ENCODE peak calls at places on chromosomes 13 and 19, in eight cellular contexts. L is activated CD8-positive, alpha-beta memory T cell treated with anti-CD3 and anti-CD28 coated beads for 48 hours; Z is activated CD4-positive, alpha-beta T cell treated with anti-CD3 and anti-CD28 coated beads, Interleukin-2, amount 50 U/mL, for 1 hour; J is HCT116; F is hepatic stellate cell; A is ovary; S is neural crest cell; G is nephron progenitor cell. D is an unnamed sample.

GRCh38 chr13:45630791-45631190 is 15.3 kb upstream of the ERICH6B start:
- DNase-seq in Z (no peak), F (no peak), G (no peak), J (no peak), L (no peak), S (no peak), A (no peak), D (no peak)

GRCh38 chr13:99854376-99854775 is 117.2 kb downstream of the ZIC5 start:
- DNase-seq in S (no peak), G (no peak), J (no peak), Z (no peak), A (no peak), F (no peak), L (no peak), D (no peak)

GRCh38 chr13:27960362-27961226 is 8.5 kb downstream of the CDX2 start:
- DNase-seq in Z (no peak), G (peak), S (peak), L (no peak), J (no peak), F (peak), A (no peak), D (no peak)

GRCh38 chr13:113579686-113580085 is 4.9 kb upstream of the TFDP1 start:
- DNase-seq in S (no peak), G (no peak), J (no peak), F (no peak), A (no peak), Z (no peak), L (no peak), D (no peak)

GRCh38 chr13:100234524-100235136 is 145.7 kb downstream of the PCCA start:
- DNase-seq in L (no peak), Z (no peak), A (no peak), J (no peak), S (no peak), G (no peak), F (no peak), D (no peak)

GRCh38 chr13:52903320-52903719 is 54.9 kb upstream of the PCDH8 start:
- DNase-seq in Z (no peak), F (no peak), G (no peak), A (no peak), L (no peak), S (no peak), J (no peak), D (no peak)

GRCh38 chr19:10800488-10800887 is 35.5 kb downstream of the TMED1 start:
- DNase-seq in F (no peak), G (no peak), J (no peak), L (no peak), A (no peak), S (no peak), Z (no peak), D (no peak)

GRCh38 chr13:39317284-39317683 is 279.0 kb downstream of the NHLRC3 start:
- DNase-seq in A (peak), J (no peak), Z (no peak), S (no peak), G (no peak), L (no peak), F (no peak), D (no peak)

GRCh38 chr19:44753932-44754742 is 5.6 kb downstream of the BCL3 start:
- DNase-seq in S (no peak), Z (peak), A (peak), L (peak), J (no peak), G (peak), F (peak), D (peak)

GRCh38 chr13:64746845-64747244 is 2483.3 kb downstream of the PCDH9 start:
- DNase-seq in A (no peak), S (no peak), Z (no peak), L (no peak), J (no peak), F (no peak), G (no peak), D (no peak)

GRCh38 chr19:40802300-40803169 is 3.5 kb downstream of the EGLN2 start:
- DNase-seq in L (no peak), J (no peak), G (no peak), F (no peak), A (peak), S (no peak), Z (no peak), D (no peak)

GRCh38 chr19:53907193-53907581 is 1.9 kb upstream of the CACNG7 start:
- DNase-seq in G (no peak), L (no peak), J (no peak), F (no peak), Z (no peak), S (no peak), A (no peak), D (no peak)

GRCh38 chr13:27966641-27967202 is 2.4 kb downstream of the CDX2 start:
- DNase-seq in A (no peak), L (no peak), F (no peak), S (no peak), Z (no peak), J (no peak), G (peak), D (no peak)